ENCODE peak calls at places on chromosomes 2 and 18, in seven cellular contexts. Y, A, C, U, X, G and B are unnamed samples.

GRCh38 chr2:19577668-19578067 is 219.2 kb upstream of the OSR1 start:
- DNase-seq in G (no peak), X (peak), A (no peak), C (no peak), U (peak), Y (no peak), B (no peak)

GRCh38 chr2:101327863-101328394 is 19.4 kb upstream of the RNF149 start:
- DNase-seq in X (no peak), C (peak), U (no peak), Y (no peak), G (peak), A (peak), B (no peak)

GRCh38 chr18:13566941-13567762 is 159.2 kb downstream of the FAM210A start:
- DNase-seq in G (peak), X (no peak), C (no peak), A (no peak), U (no peak), Y (no peak), B (no peak)

GRCh38 chr2:216536725-216537124 is 38.1 kb downstream of the RPL37A start:
- DNase-seq in U (peak), G (no peak), A (no peak), X (peak), Y (no peak), C (no peak), B (no peak)

GRCh38 chr2:102313025-102313424 is 1.7 kb downstream of the IL1RL1 start:
- DNase-seq in G (no peak), Y (no peak), C (peak), A (no peak), U (peak), X (peak), B (no peak)

GRCh38 chr2:197086500-197086899 is 160.0 kb upstream of the PGAP1 start:
- DNase-seq in U (no peak), A (no peak), C (no peak), G (peak), Y (no peak), X (no peak), B (no peak)

GRCh38 chr2:68692511-68692910 is 42.1 kb upstream of the ARHGAP25 start:
- DNase-seq in A (no peak), Y (no peak), G (no peak), X (no peak), U (no peak), C (no peak), B (no peak)

GRCh38 chr18:69787825-69788547 is 159.7 kb downstream of the CD226 start:
- DNase-seq in A (no peak), G (no peak), X (peak), Y (no peak), C (peak), U (peak), B (no peak)

GRCh38 chr2:217988014-217988839 is 14.6 kb downstream of the TNS1 start:
- DNase-seq in Y (peak), C (peak), G (peak), A (peak), X (peak), U (peak), B (peak)

GRCh38 chr18:36454848-36455458 is 157.4 kb downstream of the FHOD3 start:
- DNase-seq in Y (no peak), U (no peak), X (no peak), G (no peak), A (no peak), C (no peak), B (no peak)

GRCh38 chr2:98473995-98474780 is 29.5 kb downstream of the INPP4A start:
- DNase-seq in U (no peak), A (no peak), X (no peak), C (no peak), G (no peak), Y (no peak), B (no peak)

GRCh38 chr18:32445846-32446245 is 24.8 kb downstream of the GAREM1 start:
- DNase-seq in U (no peak), Y (no peak), C (no peak), G (no peak), A (no peak), X (no peak), B (no peak)

GRCh38 chr2:240959941-240960308 is 38.5 kb upstream of the SNED1 start:
- DNase-seq in G (no peak), U (no peak), Y (no peak), X (no peak), C (no peak), A (peak), B (peak)

GRCh38 chr18:47184419-47185050 is 8.4 kb upstream of the IER3IP1 start:
- DNase-seq in A (no peak), C (peak), G (peak), X (peak), U (peak), Y (no peak), B (no peak)

GRCh38 chr18:35247412-35248249 is 6.8 kb downstream of the ZNF397 start:
- DNase-seq in G (peak), Y (no peak), U (no peak), C (no peak), A (no peak), X (no peak), B (no peak)

GRCh38 chr18:24089626-24090337 is 49.1 kb upstream of the CABYR start:
- DNase-seq in C (no peak), A (no peak), G (no peak), X (no peak), Y (no peak), U (no peak), B (no peak)

GRCh38 chr2:158949300-158949699 is 19.1 kb upstream of the TANC1 start:
- DNase-seq in C (no peak), U (no peak), X (no peak), Y (no peak), G (no peak), A (no peak), B (no peak)

GRCh38 chr2:11688222-11689069 is 18.5 kb upstream of the NTSR2 start:
- DNase-seq in C (peak), X (peak), A (peak), U (peak), Y (peak), G (peak), B (no peak)

GRCh38 chr18:23894661-23895175 is 119.8 kb upstream of the TTC39C start:
- DNase-seq in Y (no peak), U (no peak), C (no peak), X (no peak), G (no peak), A (no peak), B (no peak)

GRCh38 chr18:33781429-33781828 is 203.4 kb downstream of the ASXL3 start:
- DNase-seq in X (no peak), Y (no peak), U (no peak), C (no peak), A (no peak), G (no peak), B (no peak)

GRCh38 chr18:59448546-59448945 is 89.5 kb upstream of the LMAN1 start:
- DNase-seq in G (no peak), Y (no peak), X (no peak), A (no peak), C (no peak), U (peak), B (no peak)

GRCh38 chr2:9212661-9213411 is 6.2 kb downstream of the ASAP2 start:
- DNase-seq in U (no peak), Y (no peak), X (no peak), G (peak), A (no peak), C (no peak), B (peak)

GRCh38 chr2:168766600-168766999 is 35.8 kb upstream of the NOSTRIN start:
- DNase-seq in U (no peak), G (peak), X (no peak), A (no peak), Y (no peak), C (peak), B (no peak)

GRCh38 chr18:51151568-51152511 is 45.6 kb downstream of the MEX3C start:
- DNase-seq in C (peak), G (peak), U (no peak), X (no peak), A (peak), Y (no peak), B (no peak)

GRCh38 chr2:238894950-238895298 is 47.0 kb downstream of the TWIST2 start:
- DNase-seq in X (no peak), G (peak), U (no peak), A (no peak), Y (no peak), C (no peak), B (no peak)

GRCh38 chr18:10072659-10073309 is 159.0 kb downstream of the VAPA start:
- DNase-seq in A (no peak), C (no peak), X (peak), U (peak), Y (no peak), G (peak), B (no peak)

DNA sequence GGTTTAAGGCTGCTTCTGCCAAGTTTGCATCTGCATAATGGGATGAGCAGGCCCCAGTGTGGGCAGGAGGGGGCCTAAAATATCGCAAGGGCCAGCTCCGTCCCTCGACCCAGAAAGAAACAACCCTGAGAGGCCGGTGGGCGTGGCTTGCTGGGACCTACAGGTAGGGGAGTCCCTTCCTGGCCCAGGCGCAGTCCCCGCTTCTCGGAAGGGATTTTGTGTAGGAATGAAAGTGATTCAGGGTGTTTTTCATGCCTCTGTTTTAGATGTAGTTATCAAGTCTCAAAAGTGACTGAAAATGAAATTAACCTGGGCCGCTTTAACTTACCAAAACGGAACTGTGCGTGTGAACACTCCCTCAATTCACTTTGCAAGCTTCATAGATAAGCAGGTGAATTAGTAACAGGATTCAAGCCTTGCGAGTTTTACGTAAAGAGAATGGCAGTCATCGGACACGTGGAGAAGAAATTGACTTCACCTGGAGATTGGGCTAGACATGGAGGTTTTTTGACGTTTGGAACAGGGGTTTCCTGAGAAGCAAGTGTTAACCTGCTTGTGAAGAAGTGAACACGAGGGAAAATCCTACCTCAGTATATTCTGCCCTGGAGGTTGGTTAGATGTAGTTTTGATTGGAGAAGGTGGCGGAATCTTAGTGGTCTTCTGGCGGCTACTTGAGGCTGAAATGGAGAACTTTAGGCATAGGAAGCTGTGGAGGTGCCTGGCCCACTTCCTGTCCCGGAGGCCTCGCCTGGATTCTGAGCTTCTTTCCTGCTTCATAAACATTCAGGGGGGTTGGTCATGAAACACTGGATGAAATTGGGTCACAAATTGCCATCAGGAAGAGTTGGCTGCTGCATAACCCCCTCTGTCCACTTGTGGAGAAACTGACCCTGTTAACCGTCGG is 1.7 kb downstream of the NCK2 start:
- DNase-seq in A (peak), C (peak), X (no peak), U (no peak), G (peak), Y (no peak), B (no peak)
- H4K8ac ChIP-seq in A (no peak), C (no peak), X (no peak), U (no peak), G (no peak), Y (no peak), B (peak)

GRCh38 chr2:8193686-8194615 is 487.9 kb upstream of the ID2 start:
- DNase-seq in G (no peak), U (no peak), A (peak), X (no peak), Y (peak), C (peak), B (peak)
- H4K8ac ChIP-seq in G (no peak), U (peak), A (no peak), X (no peak), Y (no peak), C (no peak), B (no peak)

DNA sequence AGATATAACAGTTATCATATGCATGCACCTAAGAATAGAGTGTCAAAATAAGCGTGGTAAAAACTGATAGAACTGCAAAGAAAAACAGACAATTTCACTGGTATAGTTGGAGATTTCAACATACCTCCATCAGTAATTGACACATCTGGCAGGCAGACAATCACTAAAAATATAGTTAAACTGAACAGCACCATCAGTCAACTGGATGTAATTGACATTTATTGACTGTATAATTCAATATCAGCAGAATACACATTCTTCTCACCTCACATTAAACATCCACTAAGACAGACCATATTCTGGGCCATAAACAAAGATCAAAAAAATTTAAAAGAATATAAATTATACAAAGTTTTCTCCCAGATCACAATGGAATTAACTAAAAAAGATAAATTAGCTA is 378.5 kb upstream of the RGPD4 start:
- DNase-seq in A (no peak), G (no peak), C (no peak), Y (no peak), X (no peak), U (no peak), B (no peak)
- H4K8ac ChIP-seq in A (no peak), G (no peak), C (no peak), Y (no peak), X (no peak), U (no peak), B (no peak)

GRCh38 chr2:133421516-133422324 is 146.5 kb downstream of the NCKAP5 start:
- DNase-seq in G (no peak), X (no peak), C (peak), U (peak), A (no peak), Y (peak), B (no peak)
- H4K8ac ChIP-seq in G (no peak), X (no peak), C (no peak), U (no peak), A (no peak), Y (no peak), B (no peak)

GRCh38 chr2:48541696-48542389 is 11.9 kb downstream of the STON1 start:
- DNase-seq in A (no peak), U (no peak), G (peak), Y (no peak), X (no peak), C (peak), B (no peak)
- H4K8ac ChIP-seq in A (no peak), U (no peak), G (no peak), Y (no peak), X (no peak), C (no peak), B (no peak)